ENCODE peak calls at places on chromosome X, in ten cellular contexts. X, B, I, S, E, U, D, N, K and V are unnamed samples.
A peak's percentile ranks its signal among the peaks of the same experiment; 100 is the strongest.

GRCh38 chrX:113954297-113954696 is 629.6 kb upstream of the HTR2C start:
- DNase-seq in X (no peak), B (no peak), I (no peak), S (no peak), E (no peak), U (no peak), D (no peak), N (no peak), K (no peak), V (no peak)

GRCh38 chrX:63050225-63050624 is 300.9 kb downstream of the SPIN4 start:
- DNase-seq in X (no peak), B (no peak), I (peak; percentile 0), S (no peak), E (peak; percentile 37), U (peak; percentile 7), D (no peak), N (no peak), K (no peak), V (no peak)

GRCh38 chrX:46770006-46770816 is 11.3 kb upstream of the SLC9A7 start:
- DNase-seq in X (no peak), B (no peak), I (no peak), S (no peak), E (peak; percentile 27), U (no peak), D (no peak), N (no peak), K (peak; percentile 69), V (no peak)

GRCh38 chrX:150465326-150465725 is 102.2 kb downstream of the MAMLD1 start:
- DNase-seq in X (no peak), B (no peak), I (no peak), S (no peak), E (no peak), U (peak; percentile 0), D (no peak), N (no peak), K (no peak), V (no peak)

GRCh38 chrX:133440081-133440796 is 24.9 kb upstream of the GPC4 start:
- DNase-seq in X (no peak), B (peak; percentile 43), I (no peak), S (no peak), E (no peak), U (no peak), D (no peak), N (no peak), K (no peak), V (no peak)

GRCh38 chrX:123673813-123674212 is 59.0 kb downstream of the THOC2 start:
- DNase-seq in X (no peak), B (no peak), I (no peak), S (no peak), E (no peak), U (no peak), D (no peak), N (no peak), K (no peak), V (no peak)

GRCh38 chrX:24405959-24406358 is 45.5 kb downstream of the SUPT20HL1 start:
- DNase-seq in X (no peak), B (no peak), I (peak; percentile 20), S (no peak), E (no peak), U (no peak), D (no peak), N (no peak), K (no peak), V (no peak)

GRCh38 chrX:134761788-134762187 is 103.5 kb upstream of the PLAC1 start:
- DNase-seq in X (no peak), B (no peak), I (peak; percentile 16), S (no peak), E (peak; percentile 56), U (no peak), D (no peak), N (no peak), K (peak; percentile 36), V (no peak)

GRCh38 chrX:153386097-153386496 is 15.1 kb downstream of the PNMA6E start:
- DNase-seq in X (no peak), B (no peak), I (no peak), S (no peak), E (no peak), U (no peak), D (no peak), N (no peak), K (no peak), V (no peak)

GRCh38 chrX:95505721-95506120 is 1178.9 kb upstream of the DIAPH2 start:
- DNase-seq in X (no peak), B (peak; percentile 2), I (no peak), S (no peak), E (no peak), U (no peak), D (no peak), N (no peak), K (no peak), V (no peak)

GRCh38 chrX:150694738-150695410 is 1.7 kb downstream of the MTMR1 start:
- DNase-seq in X (no peak), B (no peak), I (no peak), S (no peak), E (no peak), U (no peak), D (no peak), N (no peak), K (no peak), V (no peak)

GRCh38 chrX:72021975-72022374 is 109.7 kb downstream of the RTL5 start:
- DNase-seq in X (no peak), B (no peak), I (no peak), S (no peak), E (peak; percentile 26), U (peak; percentile 34), D (no peak), N (no peak), K (peak; percentile 40), V (no peak)

GRCh38 chrX:134706138-134706537 is 47.9 kb upstream of the PLAC1 start:
- DNase-seq in X (no peak), B (no peak), I (no peak), S (no peak), E (no peak), U (no peak), D (no peak), N (no peak), K (no peak), V (no peak)

GRCh38 chrX:2500681-2501151 is at the start of the genes DHRSX and ZBED1:
- DNase-seq in X (peak; percentile 67), B (peak; percentile 56), I (peak; percentile 90), S (peak; percentile 53), E (peak; percentile 9), U (peak; percentile 18), D (peak; percentile 40), N (peak; percentile 40), K (peak; percentile 73), V (peak; percentile 43)

GRCh38 chrX:153885968-153886903 is at the start of gene L1CAM:
- DNase-seq in X (no peak), B (no peak), I (peak; percentile 85), S (no peak), E (peak; percentile 13), U (no peak), D (no peak), N (no peak), K (peak; percentile 21), V (no peak)

GRCh38 chrX:66232296-66232695 is 68.2 kb downstream of the HEPH start:
- DNase-seq in X (no peak), B (no peak), I (no peak), S (no peak), E (no peak), U (no peak), D (no peak), N (no peak), K (no peak), V (no peak)

GRCh38 chrX:11447418-11447817 is 154.2 kb downstream of the AMELX start:
- DNase-seq in X (no peak), B (no peak), I (no peak), S (no peak), E (no peak), U (no peak), D (no peak), N (no peak), K (no peak), V (no peak)

GRCh38 chrX:10819973-10820372 is 199.6 kb upstream of the MID1 start:
- DNase-seq in X (no peak), B (no peak), I (peak; percentile 42), S (no peak), E (no peak), U (no peak), D (no peak), N (no peak), K (peak; percentile 24), V (no peak)

GRCh38 chrX:141787655-141788054 is 50.5 kb upstream of the MAGEC3 start:
- DNase-seq in X (no peak), B (no peak), I (no peak), S (no peak), E (no peak), U (no peak), D (no peak), N (no peak), K (no peak), V (no peak)

GRCh38 chrX:113369056-113369455 is 528.4 kb upstream of the AMOT start:
- DNase-seq in X (no peak), B (no peak), I (no peak), S (no peak), E (no peak), U (no peak), D (no peak), N (no peak), K (no peak), V (no peak)

GRCh38 chrX:103608305-103608963 is 671 bp downstream of the TCEAL3 start:
- DNase-seq in X (peak; percentile 13), B (no peak), I (peak; percentile 30), S (peak; percentile 7), E (peak; percentile 1), U (no peak), D (no peak), N (no peak), K (peak; percentile 34), V (peak; percentile 20)

GRCh38 chrX:789096-789495 is 158.5 kb downstream of the SHOX start:
- DNase-seq in X (no peak), B (no peak), I (no peak), S (no peak), E (no peak), U (no peak), D (no peak), N (no peak), K (no peak), V (no peak)
- H3K9me3 ChIP-seq in X (peaks cover 6% of the 10 kb centered on the region), B (no peaks in the 10 kb centered on the region), I (no peaks in the 10 kb centered on the region), S (no peaks in the 10 kb centered on the region), E (no peaks in the 10 kb centered on the region), U (peaks cover 4% of the 10 kb centered on the region), D (no peaks in the 10 kb centered on the region), N (no peaks in the 10 kb centered on the region), K (no peaks in the 10 kb centered on the region), V (no peaks in the 10 kb centered on the region)

GRCh38 chrX:55210931-55211677 is 9.0 kb upstream of the PAGE5 start:
- DNase-seq in X (no peak), B (no peak), I (no peak), S (no peak), E (peak; percentile 20), U (no peak), D (no peak), N (no peak), K (no peak), V (no peak)
- H3K9me3 ChIP-seq in X (no peaks in the 10 kb centered on the region), B (peaks cover 2% of the 10 kb centered on the region), I (no peaks in the 10 kb centered on the region), S (no peaks in the 10 kb centered on the region), E (no peaks in the 10 kb centered on the region), U (no peaks in the 10 kb centered on the region), D (no peaks in the 10 kb centered on the region), N (no peaks in the 10 kb centered on the region), K (no peaks in the 10 kb centered on the region), V (no peaks in the 10 kb centered on the region)

GRCh38 chrX:81996166-81996565 is 794.3 kb downstream of the SH3BGRL start:
- DNase-seq in X (no peak), B (no peak), I (no peak), S (no peak), E (no peak), U (no peak), D (no peak), N (no peak), K (no peak), V (no peak)
- H3K9me3 ChIP-seq in X (peaks cover 7% of the 10 kb centered on the region), B (no peaks in the 10 kb centered on the region), I (no peaks in the 10 kb centered on the region), S (no peaks in the 10 kb centered on the region), E (no peaks in the 10 kb centered on the region), U (no peaks in the 10 kb centered on the region), D (no peaks in the 10 kb centered on the region), N (no peaks in the 10 kb centered on the region), K (no peaks in the 10 kb centered on the region), V (no peaks in the 10 kb centered on the region)

GRCh38 chrX:136475236-136475635 is 12.5 kb upstream of the BRS3 start:
- DNase-seq in X (no peak), B (no peak), I (no peak), S (no peak), E (no peak), U (no peak), D (no peak), N (no peak), K (no peak), V (no peak)
- H3K9me3 ChIP-seq in X (no peaks in the 10 kb centered on the region), B (no peaks in the 10 kb centered on the region), I (no peaks in the 10 kb centered on the region), S (no peaks in the 10 kb centered on the region), E (no peaks in the 10 kb centered on the region), U (no peaks in the 10 kb centered on the region), D (no peaks in the 10 kb centered on the region), N (no peaks in the 10 kb centered on the region), K (no peaks in the 10 kb centered on the region), V (no peaks in the 10 kb centered on the region)